ENCODE peak calls at places on chromosome 18, in eight cellular contexts. E, D, M, S, A, I, P and H are unnamed samples.

GRCh38 chr18:12598181-12598921 is 59.6 kb downstream of the SPIRE1 start:
- DNase-seq in E (no peak), D (no peak), M (no peak), S (peak), A (no peak), I (no peak), P (no peak), H (no peak)

GRCh38 chr18:40980171-40980570 is 974.9 kb upstream of the PIK3C3 start:
- DNase-seq in E (no peak), D (no peak), M (no peak), S (peak), A (no peak), I (no peak), P (no peak), H (no peak)

GRCh38 chr18:48455555-48456478 is 46.6 kb upstream of the ZBTB7C start:
- DNase-seq in E (no peak), D (no peak), M (no peak), S (peak), A (no peak), I (peak), P (peak), H (no peak)

GRCh38 chr18:79788096-79789085 is 9.3 kb upstream of the KCNG2 start:
- DNase-seq in E (peak), D (no peak), M (no peak), S (no peak), A (no peak), I (no peak), P (no peak), H (no peak)

GRCh38 chr18:63161728-63162195 is 157.8 kb downstream of the BCL2 start:
- DNase-seq in E (no peak), D (no peak), M (peak), S (peak), A (peak), I (peak), P (peak), H (no peak)

GRCh38 chr18:59268722-59269562 is 4.3 kb downstream of the RAX start:
- DNase-seq in E (peak), D (peak), M (peak), S (no peak), A (no peak), I (no peak), P (no peak), H (no peak)

GRCh38 chr18:1663879-1664705 is 759.4 kb downstream of the ADCYAP1 start:
- DNase-seq in E (peak), D (no peak), M (peak), S (peak), A (no peak), I (peak), P (no peak), H (peak)

GRCh38 chr18:78192044-78192443 is 787.6 kb upstream of the SALL3 start:
- DNase-seq in E (no peak), D (peak), M (no peak), S (no peak), A (no peak), I (no peak), P (no peak), H (no peak)

GRCh38 chr18:49006641-49007136 is 55.9 kb upstream of the SMAD7 start:
- DNase-seq in E (no peak), D (peak), M (no peak), S (peak), A (no peak), I (no peak), P (no peak), H (no peak)

GRCh38 chr18:22560797-22561196 is 143.1 kb upstream of the CTAGE1 start:
- DNase-seq in E (no peak), D (no peak), M (no peak), S (no peak), A (no peak), I (no peak), P (no peak), H (no peak)

GRCh38 chr18:74226666-74227065 is 65.1 kb downstream of the CYB5A start:
- DNase-seq in E (no peak), D (no peak), M (no peak), S (no peak), A (no peak), I (no peak), P (no peak), H (no peak)

GRCh38 chr18:76491801-76492668 is 3.0 kb downstream of the ZNF516 start:
- DNase-seq in E (peak), D (peak), M (peak), S (peak), A (no peak), I (no peak), P (no peak), H (peak)

GRCh38 chr18:13521418-13521817 is 204.9 kb downstream of the FAM210A start:
- DNase-seq in E (no peak), D (no peak), M (no peak), S (no peak), A (no peak), I (no peak), P (no peak), H (no peak)

GRCh38 chr18:30623401-30624065 is 419.0 kb downstream of the DSC3 start:
- DNase-seq in E (no peak), D (no peak), M (no peak), S (peak), A (no peak), I (no peak), P (no peak), H (no peak)

GRCh38 chr18:44325903-44326650 is 354.6 kb upstream of the SETBP1 start:
- DNase-seq in E (peak), D (peak), M (peak), S (peak), A (no peak), I (peak), P (no peak), H (peak)

GRCh38 chr18:12694032-12694431 is 8.5 kb downstream of the CEP76 start:
- DNase-seq in E (no peak), D (no peak), M (no peak), S (peak), A (no peak), I (no peak), P (no peak), H (no peak)

GRCh38 chr18:73023975-73024374 is 156.2 kb upstream of the NETO1 start:
- DNase-seq in E (no peak), D (peak), M (no peak), S (no peak), A (no peak), I (no peak), P (no peak), H (no peak)

GRCh38 chr18:22467760-22468553 is 50.2 kb upstream of the CTAGE1 start:
- DNase-seq in E (no peak), D (no peak), M (peak), S (peak), A (no peak), I (no peak), P (no peak), H (no peak)

GRCh38 chr18:76246579-76246978 is 248.5 kb downstream of the ZNF516 start:
- DNase-seq in E (no peak), D (no peak), M (no peak), S (peak), A (no peak), I (no peak), P (no peak), H (no peak)

GRCh38 chr18:60182223-60182622 is 190.4 kb downstream of the MC4R start:
- DNase-seq in E (no peak), D (no peak), M (no peak), S (no peak), A (no peak), I (no peak), P (no peak), H (no peak)

GRCh38 chr18:79133724-79134123 is 64.5 kb downstream of the ATP9B start:
- DNase-seq in E (no peak), D (no peak), M (no peak), S (no peak), A (no peak), I (no peak), P (no peak), H (no peak)

GRCh38 chr18:40346146-40346545 is 1608.9 kb upstream of the PIK3C3 start:
- DNase-seq in E (no peak), D (no peak), M (no peak), S (no peak), A (no peak), I (no peak), P (no peak), H (no peak)

GRCh38 chr18:76209597-76209996 is 285.4 kb downstream of the ZNF516 start:
- DNase-seq in E (no peak), D (no peak), M (no peak), S (peak), A (no peak), I (no peak), P (no peak), H (no peak)